ENCODE peak calls at places on chromosomes 2 and 18, in four cellular contexts. I, J, Q and O are unnamed samples.

GRCh38 chr2:33298233-33298632 is 178.2 kb upstream of the RASGRP3 start:
- DNase-seq in I (no peak), Q (no peak), J (no peak), O (no peak)

GRCh38 chr2:240426797-240427721 is 8.4 kb upstream of the GPC1 start:
- DNase-seq in J (peak; percentile 63), I (no peak), Q (no peak), O (no peak)

GRCh38 chr18:21134895-21135294 is 23.3 kb upstream of the ROCK1 start:
- DNase-seq in Q (no peak), J (no peak), I (peak; percentile 30), O (peak; percentile 58)

GRCh38 chr2:239839306-239839705 is 185.8 kb downstream of the NDUFA10 start:
- DNase-seq in Q (no peak), I (no peak), J (no peak), O (no peak)

GRCh38 chr2:170747921-170748320 is 22.3 kb upstream of the ERICH2 start:
- DNase-seq in I (no peak), Q (no peak), J (no peak), O (no peak)

GRCh38 chr2:29304399-29304798 is 189.2 kb downstream of the CLIP4 start:
- DNase-seq in Q (no peak), J (no peak), I (no peak), O (no peak)

GRCh38 chr2:223034241-223034933 is 17.6 kb upstream of the KCNE4 start:
- DNase-seq in I (no peak), J (no peak), Q (no peak), O (no peak)

GRCh38 chr2:133303150-133303549 is 265.1 kb downstream of the NCKAP5 start:
- DNase-seq in I (no peak), J (no peak), Q (no peak), O (no peak)

GRCh38 chr2:230912046-230912445 is 13.0 kb downstream of the GPR55 start:
- DNase-seq in Q (no peak), J (peak; percentile 14), I (no peak), O (no peak)

GRCh38 chr18:47100214-47100831 is 50.0 kb downstream of the HDHD2 start:
- DNase-seq in I (peak; percentile 82), J (peak; percentile 78), Q (peak; percentile 25), O (peak; percentile 41)

GRCh38 chr2:60260646-60261296 is 292.7 kb downstream of the BCL11A start:
- DNase-seq in J (no peak), Q (no peak), I (peak; percentile 14), O (peak; percentile 77)

GRCh38 chr2:96816127-96816835 is at the start of gene CNNM3:
- DNase-seq in Q (peak; percentile 98), I (peak; percentile 98), J (peak; percentile 99), O (peak; percentile 98)
- TF ChIP-seq POLR2A in Q (no peak), I (peak; percentile 80), J (peak; percentile 89), O (peak; percentile 70)

DNA sequence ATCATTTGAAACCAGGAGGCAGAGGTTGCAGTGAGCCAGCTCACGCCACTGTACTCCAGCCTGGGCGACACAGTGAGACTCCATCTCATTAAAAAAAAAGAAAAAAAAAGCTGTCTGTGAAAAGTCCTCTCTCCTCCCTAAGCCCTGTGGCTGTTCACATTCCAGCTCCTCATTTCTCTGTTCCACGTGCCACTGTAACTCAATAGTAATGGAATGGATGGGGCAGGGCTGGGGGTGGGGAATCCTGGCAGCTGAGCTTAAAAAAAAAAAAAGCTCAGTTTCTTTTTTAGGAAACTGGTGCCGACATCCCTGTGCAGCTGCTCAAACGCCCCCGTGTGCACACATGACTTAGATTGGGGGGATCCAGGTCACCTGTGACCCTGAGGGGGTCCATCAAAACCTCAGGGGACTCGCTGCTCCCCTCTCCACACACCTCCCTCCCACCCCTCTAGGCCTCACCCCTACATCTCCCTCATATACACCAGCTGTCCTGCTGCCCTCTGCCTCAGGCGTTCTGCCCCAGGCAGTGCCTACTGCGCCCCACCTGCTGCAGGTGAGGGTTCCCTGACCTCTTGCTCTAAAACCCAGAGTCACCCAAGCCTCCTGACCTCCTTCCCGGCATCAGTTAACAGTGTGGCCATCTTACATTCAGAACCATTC is 255.4 kb downstream of the AGAP1 start:
- DNase-seq in Q (no peak), J (no peak), I (no peak), O (no peak)
- TF ChIP-seq POLR2A in Q (no peak), J (no peak), I (no peak), O (no peak)

GRCh38 chr2:39437522-39438296 is 624 bp upstream of the MAP4K3 start:
- DNase-seq in I (peak; percentile 53), J (peak; percentile 84), Q (peak; percentile 36), O (no peak)
- TF ChIP-seq POLR2A in I (no peak), J (no peak), Q (no peak), O (no peak)

DNA sequence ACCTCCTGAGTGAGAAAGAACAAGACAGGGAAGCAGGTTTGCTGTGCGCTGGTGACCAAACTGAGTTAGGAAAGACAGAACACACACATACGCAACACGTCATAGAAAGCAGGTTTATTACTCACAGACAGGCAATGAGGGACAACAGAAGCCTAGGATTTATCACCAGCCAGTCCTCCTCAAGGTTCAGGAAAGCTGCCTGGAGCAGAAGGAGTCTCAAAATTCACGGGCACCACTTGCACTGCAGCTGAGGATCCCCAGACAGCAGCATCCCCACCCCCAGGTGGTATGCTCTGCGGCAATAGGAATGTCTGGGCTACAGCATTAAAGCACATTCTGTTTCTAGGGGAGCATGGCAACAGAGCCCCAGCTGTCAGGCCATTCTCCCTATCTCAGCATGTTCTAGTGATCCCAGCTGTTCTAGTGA is 284.4 kb upstream of the RGPD4 start:
- DNase-seq in Q (no peak), J (no peak), I (no peak), O (no peak)
- TF ChIP-seq POLR2A in Q (no peak), J (no peak), I (no peak), O (no peak)

DNA sequence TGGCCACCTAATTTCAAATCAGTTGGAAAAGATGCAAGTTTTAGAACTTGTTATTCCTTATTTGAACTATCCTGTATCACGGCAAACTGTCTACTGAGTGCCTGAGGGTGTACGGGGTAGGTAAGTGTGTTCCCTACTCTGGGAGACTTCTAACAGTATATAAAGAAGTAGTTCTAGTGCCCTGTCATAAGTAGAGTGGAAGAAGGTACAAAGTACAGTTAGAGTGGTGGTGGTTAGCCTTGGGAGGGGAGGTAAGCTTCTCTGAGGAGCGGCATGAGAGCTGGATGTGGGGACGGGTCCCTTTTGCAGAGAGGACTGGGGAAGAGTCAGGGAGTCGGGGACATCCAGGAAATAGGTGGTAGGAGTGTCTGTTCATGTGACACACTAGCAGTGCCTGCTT is 48.5 kb downstream of the DGKD start:
- DNase-seq in I (no peak), J (no peak), Q (no peak), O (no peak)
- TF ChIP-seq POLR2A in I (no peak), J (no peak), Q (no peak), O (no peak)

GRCh38 chr2:218662377-218662776 is 2.9 kb downstream of the BCS1L start:
- DNase-seq in J (no peak), I (no peak), Q (no peak), O (no peak)

GRCh38 chr2:218659988-218660358 is 490 bp downstream of the BCS1L start:
- DNase-seq in Q (no peak), I (no peak), J (no peak), O (no peak)

GRCh38 chr2:218658671-218659257 is 659 bp downstream of the ZNF142 start:
- DNase-seq in J (no peak), Q (no peak), I (peak; percentile 69), O (peak; percentile 76)

GRCh38 chr2:218662827-218663226 is 3.3 kb downstream of the BCS1L start:
- DNase-seq in Q (no peak), J (no peak), I (no peak), O (no peak)

DNA sequence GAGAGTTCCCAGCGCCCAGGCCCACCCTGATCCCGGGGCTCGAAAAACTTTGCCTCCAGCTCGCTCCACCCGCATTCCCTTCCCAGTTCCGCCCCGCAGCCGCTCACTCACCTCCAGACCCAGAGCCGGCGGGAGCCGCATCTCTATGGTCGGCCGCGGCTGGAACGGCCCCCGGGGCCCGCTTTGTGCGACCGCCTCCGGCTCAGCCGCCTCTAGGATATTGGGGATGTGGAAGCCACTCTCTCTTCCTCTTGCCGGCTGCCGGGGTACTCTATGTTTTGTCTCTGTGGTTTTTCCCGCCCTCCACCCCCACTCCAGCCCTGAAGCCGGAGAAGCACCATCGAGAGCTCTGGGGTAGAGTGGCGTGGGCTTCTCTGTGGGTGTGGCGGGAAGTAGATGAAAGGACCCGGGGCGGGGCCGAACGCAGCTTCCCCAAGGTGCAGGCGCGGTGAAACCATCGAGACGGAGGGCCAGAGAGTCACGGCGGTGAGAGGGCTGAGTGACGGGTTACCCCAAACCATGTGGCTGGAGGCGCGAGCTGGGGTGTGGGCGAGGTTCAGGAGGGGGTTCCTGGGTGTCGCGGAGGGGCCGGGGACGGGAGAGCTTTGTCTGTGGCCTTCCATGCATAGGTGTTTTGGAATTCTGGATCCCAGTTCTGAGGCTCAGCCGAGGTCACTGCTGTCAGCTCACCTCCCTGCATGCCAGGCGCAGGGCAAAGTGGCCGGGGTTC is at the start of the genes BCS1L and ZNF142:
- DNase-seq in J (peak; percentile 98), I (peak; percentile 90), Q (peak; percentile 92), O (peak; percentile 98)
- TF ChIP-seq POLR2A in J (no peak), I (peak; percentile 78), Q (no peak), O (peak; percentile 74)

GRCh38 chr2:65298089-65298488 is 70.5 kb downstream of the ACTR2 start:
- DNase-seq in J (no peak), Q (no peak), I (no peak), O (peak; percentile 63)

GRCh38 chr2:65297544-65297943 is 69.9 kb downstream of the ACTR2 start:
- DNase-seq in I (no peak), Q (no peak), J (no peak), O (no peak)

GRCh38 chr2:65299246-65299645 is 71.6 kb downstream of the ACTR2 start:
- DNase-seq in I (peak; percentile 12), J (no peak), Q (no peak), O (peak; percentile 77)

GRCh38 chr2:65300772-65301711 is 73.4 kb downstream of the ACTR2 start:
- DNase-seq in J (peak; percentile 84), Q (peak; percentile 37), I (no peak), O (peak; percentile 84)

DNA sequence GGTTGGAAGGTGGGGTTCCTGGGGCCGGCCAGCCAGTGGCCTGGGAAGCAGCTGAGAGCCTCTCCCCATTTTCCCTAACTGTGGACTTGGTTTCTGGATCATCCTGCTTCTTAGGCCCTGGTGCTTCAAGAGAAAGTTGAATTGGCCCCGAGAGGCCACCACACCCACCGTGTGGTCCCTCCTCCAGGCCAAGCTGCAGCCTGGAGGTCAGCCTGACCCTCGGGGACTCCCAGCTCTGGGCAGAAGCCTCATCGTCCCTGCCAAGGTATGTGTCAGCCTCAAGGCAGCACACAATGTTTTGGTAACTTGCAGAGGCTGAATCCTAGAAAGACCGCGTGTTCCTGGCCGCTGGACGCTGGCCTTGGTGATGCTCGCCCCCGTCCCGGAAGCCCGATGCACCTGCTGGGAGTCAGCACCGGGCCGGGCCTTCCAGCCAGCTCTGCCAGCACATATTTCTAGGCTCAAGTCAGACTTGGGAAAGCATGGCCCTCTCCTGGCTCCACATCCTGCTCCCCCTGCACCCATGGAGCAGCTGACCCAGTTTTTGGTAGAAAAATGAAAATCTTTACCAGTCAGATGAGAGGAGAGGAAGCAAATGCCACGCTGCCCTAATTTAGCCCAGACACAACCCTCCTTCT is 72.6 kb downstream of the ACTR2 start:
- DNase-seq in Q (peak; percentile 76), J (no peak), I (no peak), O (no peak)
- TF ChIP-seq POLR2A in Q (no peak), J (no peak), I (no peak), O (no peak)

GRCh38 chr2:191692502-191693115 is 14.7 kb downstream of the NABP1 start:
- DNase-seq in J (no peak), Q (no peak), I (no peak), O (no peak)
- TF ChIP-seq POLR2A in J (no peak), Q (no peak), I (no peak), O (no peak)